ENCODE peak calls at places on chromosomes 16 and 17, in ten cellular contexts. M is right cardiac atrium; Y is heart left ventricle; E is mammary epithelial cell; V is HAP-1; Q is esophagus squamous epithelium; B is CD8-positive, alpha-beta memory T cell; S is thyroid gland; J is effector memory CD4-positive, alpha-beta T cell; U is left ventricle myocardium inferior. K is an unnamed sample. For H3K9me3, the result is how much of the 10 kb centered on the place peaks cover.

GRCh38 chr17:62963296-62963695 is 2.7 kb upstream of the TANC2 start:
- DNase-seq in Y (no peak), E (peak), M (no peak), B (no peak), Q (no peak), U (no peak), S (no peak), J (no peak), V (no peak), K (no peak)

GRCh38 chr16:51025588-51026290 is 125.3 kb downstream of the SALL1 start:
- DNase-seq in S (no peak), J (no peak), Y (no peak), V (no peak), E (no peak), U (no peak), B (no peak), Q (no peak), M (no peak), K (no peak)

GRCh38 chr17:65809366-65809765 is 247.9 kb upstream of the AXIN2 start:
- DNase-seq in Q (no peak), U (no peak), E (no peak), Y (no peak), V (no peak), M (no peak), J (no peak), B (no peak), S (no peak), K (no peak)

GRCh38 chr16:86293897-86294296 is 216.4 kb upstream of the FOXF1 start:
- DNase-seq in J (no peak), S (no peak), E (no peak), U (no peak), Q (no peak), M (no peak), Y (no peak), V (no peak), B (no peak), K (no peak)

GRCh38 chr16:54459509-54460235 is 173.1 kb upstream of the IRX3 start:
- DNase-seq in E (no peak), B (no peak), Y (no peak), U (no peak), Q (no peak), J (no peak), S (no peak), M (no peak), V (no peak), K (no peak)

GRCh38 chr17:59238904-59239303 is 18.6 kb downstream of the GDPD1 start:
- DNase-seq in Y (no peak), V (no peak), S (no peak), E (no peak), M (no peak), Q (no peak), J (no peak), U (no peak), B (no peak), K (no peak)

GRCh38 chr17:41766135-41766534 is 20.4 kb downstream of the JUP start:
- DNase-seq in V (no peak), S (no peak), E (no peak), Y (no peak), M (no peak), Q (no peak), B (no peak), J (no peak), U (no peak), K (no peak)

GRCh38 chr16:20763461-20764232 is at the start of gene ACSM3:
- DNase-seq in Q (no peak), E (peak), V (no peak), U (no peak), Y (peak), B (peak), S (peak), M (no peak), J (peak), K (peak)

GRCh38 chr16:9012848-9013507 is 49.3 kb upstream of the USP7 start:
- DNase-seq in S (no peak), M (peak), U (no peak), Y (peak), Q (no peak), V (no peak), J (no peak), E (no peak), B (no peak), K (peak)

GRCh38 chr17:75240394-75241142 is 20.8 kb downstream of the GGA3 start:
- DNase-seq in Q (no peak), J (no peak), S (no peak), Y (no peak), V (peak), U (no peak), E (no peak), M (no peak), B (no peak), K (no peak)

GRCh38 chr16:89890886-89891657 is 17.7 kb downstream of the TCF25 start:
- DNase-seq in S (no peak), E (peak), M (no peak), V (no peak), U (no peak), B (no peak), J (no peak), Y (no peak), Q (no peak), K (no peak)

GRCh38 chr17:58504826-58505351 is 9.5 kb downstream of the MTMR4 start:
- DNase-seq in M (no peak), V (no peak), E (no peak), Y (no peak), Q (no peak), U (no peak), B (no peak), S (no peak), J (no peak), K (no peak)

GRCh38 chr17:67490471-67490870 is 113.4 kb downstream of the PITPNC1 start:
- DNase-seq in B (no peak), Q (no peak), M (no peak), E (no peak), V (peak), J (no peak), U (no peak), Y (peak), S (no peak), K (no peak)

GRCh38 chr17:31509095-31509804 is 117.8 kb downstream of the RAB11FIP4 start:
- DNase-seq in V (no peak), J (no peak), M (no peak), B (peak), S (no peak), U (no peak), E (no peak), Y (no peak), Q (no peak), K (no peak)

GRCh38 chr16:4982056-4982867 is 24.1 kb downstream of the SEC14L5 start:
- DNase-seq in E (no peak), B (no peak), U (peak), S (no peak), J (no peak), V (no peak), M (peak), Q (no peak), Y (peak), K (no peak)

GRCh38 chr17:75514299-75515228 is 773 bp downstream of the CASKIN2 start:
- DNase-seq in S (peak), M (no peak), Q (no peak), J (no peak), B (no peak), U (no peak), V (no peak), Y (no peak), E (peak), K (no peak)

GRCh38 chr16:35302859-35303258 is 1843.4 kb downstream of the TP53TG3F start:
- DNase-seq in B (no peak), E (no peak), Q (no peak), Y (no peak), U (no peak), J (no peak), S (no peak), V (no peak), M (no peak), K (no peak)

GRCh38 chr16:35296962-35297653 is 1837.7 kb downstream of the TP53TG3F start:
- DNase-seq in J (no peak), M (no peak), V (no peak), Y (no peak), B (no peak), S (no peak), U (no peak), Q (no peak), E (no peak), K (no peak)

GRCh38 chr16:35295856-35296255 is 1836.4 kb downstream of the TP53TG3F start:
- DNase-seq in Y (no peak), E (no peak), S (no peak), J (no peak), U (no peak), V (no peak), Q (no peak), B (no peak), M (no peak), K (no peak)

GRCh38 chr16:35298460-35299243 is 1839.2 kb downstream of the TP53TG3F start:
- DNase-seq in E (peak), Y (no peak), Q (no peak), S (no peak), U (no peak), J (no peak), V (no peak), M (no peak), B (no peak), K (no peak)
- H3K9me3 ChIP-seq in E (under half), Y (under half), Q (under half), S (under half), U (under half), J (under half), V (under half), M (under half), B (under half), K (under half)

GRCh38 chr17:285751-286422 is 66.7 kb downstream of the RPH3AL start:
- DNase-seq in S (no peak), Q (no peak), V (no peak), M (no peak), E (no peak), U (no peak), B (no peak), Y (peak), J (no peak), K (no peak)

GRCh38 chr17:288802-289356 is 63.7 kb downstream of the RPH3AL start:
- DNase-seq in U (no peak), Y (peak), E (no peak), B (no peak), M (no peak), Q (no peak), S (no peak), J (no peak), V (no peak), K (no peak)

GRCh38 chr17:284676-285355 is 67.8 kb downstream of the RPH3AL start:
- DNase-seq in U (no peak), M (no peak), J (no peak), Y (peak), V (no peak), E (no peak), Q (no peak), B (no peak), S (no peak), K (no peak)

GRCh38 chr17:283911-284675 is 68.5 kb downstream of the RPH3AL start:
- DNase-seq in V (no peak), E (no peak), S (no peak), Y (peak), U (no peak), M (no peak), Q (no peak), J (no peak), B (no peak), K (no peak)

GRCh38 chr17:286571-286970 is 66.0 kb downstream of the RPH3AL start:
- DNase-seq in Y (peak), B (no peak), S (no peak), U (no peak), Q (no peak), M (no peak), E (no peak), V (no peak), J (no peak), K (no peak)
- H3K9me3 ChIP-seq in Y (under half), B (under half), S (under half), U (under half), Q (under half), M (under half), E (under half), V (under half), J (under half), K (under half)

GRCh38 chr16:75024591-75024990 is 25.8 kb downstream of the ZNRF1 start:
- DNase-seq in S (no peak), Q (no peak), M (no peak), E (no peak), U (no peak), Y (no peak), J (no peak), V (no peak), B (no peak), K (no peak)
- H3K9me3 ChIP-seq in S (under half), Q (under half), M (under half), E (under half), U (under half), Y (under half), J (under half), V (under half), B (under half), K (under half)

GRCh38 chr16:35207059-35207999 is 1747.9 kb downstream of the TP53TG3F start:
- DNase-seq in B (no peak), S (no peak), U (no peak), Y (no peak), J (no peak), E (no peak), V (no peak), M (no peak), Q (no peak), K (no peak)
- H3K9me3 ChIP-seq in B (under half), S (under half), U (under half), Y (under half), J (under half), E (under half), V (under half), M (under half), Q (under half), K (under half)

DNA sequence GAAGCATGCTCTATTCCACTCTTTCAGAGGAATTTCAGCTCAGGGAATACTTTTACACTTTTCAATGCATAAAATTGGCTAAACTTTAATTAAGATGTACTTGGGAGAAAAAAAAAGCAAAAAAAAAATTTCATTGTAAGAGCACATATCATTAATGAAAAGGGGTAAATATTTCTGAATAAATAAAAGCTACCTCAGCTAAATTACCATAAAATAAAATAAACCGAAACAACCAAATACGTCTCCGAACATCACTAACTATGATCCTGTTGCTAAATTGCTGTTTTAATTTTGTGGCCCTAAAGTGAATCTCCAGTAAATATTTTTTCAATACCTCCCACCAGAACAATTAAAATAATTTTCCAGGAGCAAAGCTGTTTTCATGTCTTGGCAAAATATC is 203.7 kb upstream of the KCNJ16 start:
- DNase-seq in M (no peak), V (no peak), E (no peak), S (no peak), U (no peak), B (no peak), Q (no peak), J (no peak), Y (no peak), K (no peak)
- H3K9me3 ChIP-seq in M (under half), V (under half), E (under half), S (under half), U (under half), B (under half), Q (under half), J (under half), Y (under half), K (under half)

GRCh38 chr16:917591-918061 is 53.2 kb downstream of the LMF1 start:
- DNase-seq in Q (no peak), J (no peak), Y (no peak), E (no peak), V (no peak), S (no peak), U (no peak), M (peak), B (no peak), K (no peak)
- H3K9me3 ChIP-seq in Q (under half), J (under half), Y (under half), E (under half), V (under half), S (under half), U (under half), M (under half), B (under half), K (under half)

GRCh38 chr17:69717819-69718218 is 303.3 kb downstream of the MAP2K6 start:
- DNase-seq in V (no peak), Q (no peak), B (no peak), E (no peak), Y (no peak), M (no peak), S (no peak), J (no peak), U (no peak), K (no peak)

GRCh38 chr17:69717214-69717613 is 302.7 kb downstream of the MAP2K6 start:
- DNase-seq in M (no peak), U (no peak), S (no peak), B (no peak), V (no peak), E (no peak), Y (no peak), Q (no peak), J (no peak), K (no peak)

GRCh38 chr17:69716571-69716970 is 302.1 kb downstream of the MAP2K6 start:
- DNase-seq in B (no peak), M (no peak), U (no peak), E (no peak), S (peak), J (no peak), Y (no peak), V (no peak), Q (no peak), K (no peak)

GRCh38 chr17:69722518-69722917 is 308.0 kb downstream of the MAP2K6 start:
- DNase-seq in V (no peak), B (no peak), E (no peak), J (no peak), U (no peak), Q (no peak), S (no peak), M (no peak), Y (no peak), K (no peak)

GRCh38 chr17:69719474-69720048 is 305.1 kb downstream of the MAP2K6 start:
- DNase-seq in J (no peak), M (no peak), S (no peak), Y (no peak), V (no peak), E (no peak), U (no peak), Q (no peak), B (no peak), K (no peak)
- H3K9me3 ChIP-seq in J (under half), M (under half), S (under half), Y (under half), V (under half), E (under half), U (under half), Q (under half), B (under half), K (under half)

K was measured in iPS DF 6.9.